ENCODE peak calls at places on chromosomes 7 and 10, in nine cellular contexts. One of them, this sample, is unnamed.

GRCh38 chr7:100222445-100223132 is 2.8 kb downstream of the PVRIG start:
- DNase-seq in CD8-positive, alpha-beta T cell: no peak
- DNase-seq in astrocyte: no peak
- DNase-seq in small intestine: no peak
- DNase-seq in lower lobe of right lung: no peak
- DNase-seq in HCT116: no peak
- DNase-seq in CD4-positive, CD25-positive, alpha-beta regulatory T cell: no peak
- DNase-seq in heart right ventricle: no peak
- DNase-seq in colonic mucosa: no peak
- DNase-seq in this sample: no peak

GRCh38 chr10:22821501-22821900 is 106.4 kb upstream of the ARMC3 start:
- DNase-seq in HCT116: no peak
- DNase-seq in astrocyte: peak; percentile 93
- DNase-seq in CD4-positive, CD25-positive, alpha-beta regulatory T cell: no peak
- DNase-seq in lower lobe of right lung: no peak
- DNase-seq in colonic mucosa: no peak
- DNase-seq in CD8-positive, alpha-beta T cell: no peak
- DNase-seq in small intestine: no peak
- DNase-seq in heart right ventricle: no peak
- DNase-seq in this sample: no peak

GRCh38 chr7:154592392-154592791 is 410.5 kb downstream of the PAXIP1 start:
- DNase-seq in colonic mucosa: no peak
- DNase-seq in CD4-positive, CD25-positive, alpha-beta regulatory T cell: no peak
- DNase-seq in heart right ventricle: no peak
- DNase-seq in astrocyte: no peak
- DNase-seq in HCT116: no peak
- DNase-seq in CD8-positive, alpha-beta T cell: no peak
- DNase-seq in small intestine: no peak
- DNase-seq in lower lobe of right lung: no peak
- DNase-seq in this sample: no peak

GRCh38 chr10:71845410-71846406 is 5.3 kb downstream of the PSAP start:
- DNase-seq in CD4-positive, CD25-positive, alpha-beta regulatory T cell: no peak
- DNase-seq in CD8-positive, alpha-beta T cell: no peak
- DNase-seq in HCT116: no peak
- DNase-seq in astrocyte: no peak
- DNase-seq in small intestine: no peak
- DNase-seq in lower lobe of right lung: no peak
- DNase-seq in colonic mucosa: no peak
- DNase-seq in heart right ventricle: no peak
- DNase-seq in this sample: no peak

GRCh38 chr7:123864012-123864411 is 19.0 kb downstream of the HYAL4 start:
- DNase-seq in lower lobe of right lung: no peak
- DNase-seq in small intestine: peak; percentile 7
- DNase-seq in HCT116: no peak
- DNase-seq in CD8-positive, alpha-beta T cell: no peak
- DNase-seq in astrocyte: no peak
- DNase-seq in CD4-positive, CD25-positive, alpha-beta regulatory T cell: no peak
- DNase-seq in colonic mucosa: no peak
- DNase-seq in heart right ventricle: no peak
- DNase-seq in this sample: no peak

GRCh38 chr10:114548662-114549061 is 109.4 kb downstream of the ABLIM1 start:
- DNase-seq in astrocyte: peak; percentile 26
- DNase-seq in CD8-positive, alpha-beta T cell: no peak
- DNase-seq in colonic mucosa: peak; percentile 64
- DNase-seq in lower lobe of right lung: no peak
- DNase-seq in HCT116: peak; percentile 56
- DNase-seq in small intestine: peak; percentile 60
- DNase-seq in CD4-positive, CD25-positive, alpha-beta regulatory T cell: no peak
- DNase-seq in heart right ventricle: no peak
- DNase-seq in this sample: no peak

GRCh38 chr7:134891262-134892001 is 94.9 kb upstream of the AGBL3 start:
- DNase-seq in colonic mucosa: peak; percentile 45
- DNase-seq in heart right ventricle: peak; percentile 74
- DNase-seq in astrocyte: peak; percentile 96
- DNase-seq in small intestine: no peak
- DNase-seq in CD4-positive, CD25-positive, alpha-beta regulatory T cell: no peak
- DNase-seq in HCT116: peak; percentile 94
- DNase-seq in CD8-positive, alpha-beta T cell: no peak
- DNase-seq in lower lobe of right lung: peak; percentile 53
- DNase-seq in this sample: peak; percentile 95

GRCh38 chr7:43362652-43363428 is 220.1 kb upstream of the STK17A start:
- DNase-seq in small intestine: no peak
- DNase-seq in CD8-positive, alpha-beta T cell: no peak
- DNase-seq in HCT116: no peak
- DNase-seq in astrocyte: no peak
- DNase-seq in colonic mucosa: no peak
- DNase-seq in lower lobe of right lung: no peak
- DNase-seq in CD4-positive, CD25-positive, alpha-beta regulatory T cell: no peak
- DNase-seq in heart right ventricle: peak; percentile 21
- DNase-seq in this sample: no peak

GRCh38 chr10:46077616-46078268 is 31.7 kb upstream of the MSMB start:
- DNase-seq in CD8-positive, alpha-beta T cell: no peak
- DNase-seq in small intestine: no peak
- DNase-seq in lower lobe of right lung: no peak
- DNase-seq in CD4-positive, CD25-positive, alpha-beta regulatory T cell: no peak
- DNase-seq in HCT116: no peak
- DNase-seq in heart right ventricle: no peak
- DNase-seq in colonic mucosa: no peak
- DNase-seq in astrocyte: no peak
- DNase-seq in this sample: no peak

GRCh38 chr7:106602062-106602461 is 58.9 kb downstream of the CCDC71L start:
- DNase-seq in CD4-positive, CD25-positive, alpha-beta regulatory T cell: no peak
- DNase-seq in colonic mucosa: no peak
- DNase-seq in heart right ventricle: no peak
- DNase-seq in astrocyte: no peak
- DNase-seq in small intestine: no peak
- DNase-seq in CD8-positive, alpha-beta T cell: no peak
- DNase-seq in HCT116: no peak
- DNase-seq in lower lobe of right lung: no peak
- DNase-seq in this sample: no peak

GRCh38 chr10:116849271-116850057 is at the start of gene ENO4:
- DNase-seq in small intestine: peak; percentile 76
- DNase-seq in HCT116: peak; percentile 90
- DNase-seq in CD4-positive, CD25-positive, alpha-beta regulatory T cell: peak; percentile 47
- DNase-seq in CD8-positive, alpha-beta T cell: no peak
- DNase-seq in lower lobe of right lung: peak; percentile 88
- DNase-seq in colonic mucosa: peak; percentile 80
- DNase-seq in heart right ventricle: peak; percentile 68
- DNase-seq in astrocyte: peak; percentile 76
- DNase-seq in this sample: no peak

DNA sequence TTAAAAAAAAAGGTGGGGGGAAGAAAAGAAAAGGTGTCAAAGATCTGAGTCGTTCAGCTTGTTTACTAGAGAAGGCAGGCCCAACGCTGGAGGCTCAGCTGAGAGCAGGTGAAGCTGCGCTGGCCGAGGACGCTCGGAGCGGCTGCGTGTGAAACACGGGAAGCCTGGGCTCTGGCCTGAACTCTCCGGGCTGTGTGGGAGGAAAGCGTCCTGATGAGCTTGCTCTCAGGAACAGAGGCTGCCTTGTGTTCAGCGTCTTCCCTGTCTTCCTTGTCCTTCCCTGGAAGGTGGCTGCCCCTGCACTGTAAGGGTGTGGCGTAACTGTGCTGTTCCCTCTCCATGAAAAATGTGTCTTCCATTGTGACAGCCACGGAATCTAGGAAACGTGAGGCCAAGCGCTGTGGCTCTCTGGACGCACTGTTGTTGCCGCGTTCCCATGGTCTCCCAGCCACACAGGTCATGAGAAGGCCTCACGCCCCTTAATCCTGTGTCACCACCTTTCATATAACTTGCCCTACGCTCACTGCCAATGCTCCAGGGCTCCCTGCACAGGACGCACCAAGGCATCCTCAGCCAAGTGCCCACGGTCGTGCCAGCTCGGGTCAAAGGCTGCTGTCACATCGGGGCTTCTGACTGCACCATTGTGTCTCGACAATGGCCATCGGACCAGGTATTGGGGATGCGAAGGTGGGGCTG is 15.8 kb downstream of the IL15RA start:
- DNase-seq in heart right ventricle: no peak
- DNase-seq in colonic mucosa: no peak
- DNase-seq in HCT116: no peak
- DNase-seq in CD4-positive, CD25-positive, alpha-beta regulatory T cell: no peak
- DNase-seq in lower lobe of right lung: peak; percentile 28
- DNase-seq in small intestine: no peak
- DNase-seq in astrocyte: no peak
- DNase-seq in CD8-positive, alpha-beta T cell: no peak
- DNase-seq in this sample: no peak
- H3K27ac ChIP-seq in heart right ventricle: no peak overlapping the region
- H3K27ac ChIP-seq in colonic mucosa: no peak overlapping the region
- H3K27ac ChIP-seq in HCT116: no peak overlapping the region
- H3K27ac ChIP-seq in CD4-positive, CD25-positive, alpha-beta regulatory T cell: no peak overlapping the region
- H3K27ac ChIP-seq in lower lobe of right lung: no peak overlapping the region
- H3K27ac ChIP-seq in small intestine: no peak overlapping the region
- H3K27ac ChIP-seq in astrocyte: no peak overlapping the region
- H3K27ac ChIP-seq in CD8-positive, alpha-beta T cell: no peak overlapping the region
- H3K27ac ChIP-seq in this sample: no peak overlapping the region

GRCh38 chr10:92690211-92691041 is 671 bp downstream of the HHEX start:
- DNase-seq in colonic mucosa: peak; percentile 51
- DNase-seq in HCT116: peak; percentile 21
- DNase-seq in astrocyte: peak; percentile 57
- DNase-seq in CD4-positive, CD25-positive, alpha-beta regulatory T cell: peak; percentile 32
- DNase-seq in small intestine: no peak
- DNase-seq in CD8-positive, alpha-beta T cell: peak; percentile 65
- DNase-seq in heart right ventricle: peak; percentile 68
- DNase-seq in lower lobe of right lung: peak; percentile 84
- DNase-seq in this sample: no peak

GRCh38 chr10:92691042-92691590 is 1.4 kb downstream of the HHEX start:
- DNase-seq in small intestine: no peak
- DNase-seq in colonic mucosa: no peak
- DNase-seq in astrocyte: no peak
- DNase-seq in CD8-positive, alpha-beta T cell: no peak
- DNase-seq in heart right ventricle: peak; percentile 30
- DNase-seq in lower lobe of right lung: peak; percentile 60
- DNase-seq in HCT116: no peak
- DNase-seq in CD4-positive, CD25-positive, alpha-beta regulatory T cell: no peak
- DNase-seq in this sample: no peak

GRCh38 chr10:92688573-92688926 is 1.2 kb upstream of the HHEX start:
- DNase-seq in astrocyte: no peak
- DNase-seq in colonic mucosa: no peak
- DNase-seq in CD8-positive, alpha-beta T cell: no peak
- DNase-seq in heart right ventricle: no peak
- DNase-seq in HCT116: no peak
- DNase-seq in small intestine: no peak
- DNase-seq in lower lobe of right lung: no peak
- DNase-seq in CD4-positive, CD25-positive, alpha-beta regulatory T cell: no peak
- DNase-seq in this sample: no peak

GRCh38 chr10:92689663-92690210 is at the start of gene HHEX:
- DNase-seq in HCT116: peak; percentile 37
- DNase-seq in heart right ventricle: peak; percentile 66
- DNase-seq in CD4-positive, CD25-positive, alpha-beta regulatory T cell: no peak
- DNase-seq in lower lobe of right lung: peak; percentile 84
- DNase-seq in CD8-positive, alpha-beta T cell: peak; percentile 28
- DNase-seq in astrocyte: peak; percentile 58
- DNase-seq in small intestine: peak; percentile 42
- DNase-seq in colonic mucosa: peak; percentile 65
- DNase-seq in this sample: no peak

DNA sequence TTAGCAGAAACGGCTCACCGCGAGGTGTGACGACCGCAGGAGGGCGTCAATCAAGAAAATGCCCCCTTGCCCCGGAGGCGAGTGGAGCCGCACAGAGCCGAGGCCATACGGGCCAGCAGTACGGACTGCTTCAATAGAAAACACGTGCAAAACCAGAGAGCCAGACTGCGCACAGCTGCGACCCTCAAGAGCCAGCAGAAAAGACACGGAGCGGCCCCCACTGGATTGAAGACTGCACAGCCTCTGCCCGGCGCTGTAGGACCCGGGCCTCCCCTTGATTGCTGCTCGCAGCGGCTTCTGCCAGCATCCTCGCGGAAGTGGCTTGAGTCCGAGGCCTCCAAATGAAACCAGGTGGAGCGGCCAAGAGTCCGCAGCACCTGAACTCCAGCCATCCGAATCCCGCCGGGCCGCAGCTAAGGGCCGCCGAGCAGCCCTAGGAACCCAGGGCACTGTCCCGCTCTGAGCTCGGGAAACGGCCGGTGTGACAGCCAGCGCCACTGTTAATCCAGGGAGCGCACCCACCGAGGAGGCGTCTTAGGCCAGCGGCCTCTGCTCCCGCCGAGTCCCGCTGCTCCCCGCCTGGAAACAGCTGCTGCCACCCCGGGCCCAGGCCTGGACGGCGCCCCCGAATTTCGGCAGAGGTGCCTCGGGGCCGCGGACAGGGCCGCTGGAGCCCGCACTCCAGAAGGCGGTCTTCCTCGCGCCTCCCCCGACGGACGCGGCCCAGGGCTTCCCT is 660 bp upstream of the HHEX start:
- DNase-seq in small intestine: no peak
- DNase-seq in lower lobe of right lung: no peak
- DNase-seq in HCT116: no peak
- DNase-seq in colonic mucosa: peak; percentile 31
- DNase-seq in astrocyte: peak; percentile 36
- DNase-seq in heart right ventricle: peak; percentile 33
- DNase-seq in CD4-positive, CD25-positive, alpha-beta regulatory T cell: peak; percentile 24
- DNase-seq in CD8-positive, alpha-beta T cell: peak; percentile 17
- DNase-seq in this sample: no peak
- H3K27me3 ChIP-seq in small intestine: peaks cover 9% of the 10 kb centered on the region
- H3K27me3 ChIP-seq in lower lobe of right lung: peaks cover 5% of the 10 kb centered on the region
- H3K27me3 ChIP-seq in HCT116: no peaks in the 10 kb centered on the region
- H3K27me3 ChIP-seq in colonic mucosa: peaks cover 6% of the 10 kb centered on the region
- H3K27me3 ChIP-seq in astrocyte: peaks cover 34% of the 10 kb centered on the region
- H3K27me3 ChIP-seq in heart right ventricle: no peaks in the 10 kb centered on the region
- H3K27me3 ChIP-seq in CD4-positive, CD25-positive, alpha-beta regulatory T cell: peaks cover 52% of the 10 kb centered on the region
- H3K27me3 ChIP-seq in CD8-positive, alpha-beta T cell: peaks cover 25% of the 10 kb centered on the region
- H3K27me3 ChIP-seq in this sample: peaks cover 6% of the 10 kb centered on the region

GRCh38 chr7:22351329-22351692 is 5.6 kb downstream of the RAPGEF5 start:
- DNase-seq in CD4-positive, CD25-positive, alpha-beta regulatory T cell: no peak
- DNase-seq in colonic mucosa: no peak
- DNase-seq in CD8-positive, alpha-beta T cell: no peak
- DNase-seq in HCT116: no peak
- DNase-seq in small intestine: peak; percentile 89
- DNase-seq in heart right ventricle: no peak
- DNase-seq in astrocyte: no peak
- DNase-seq in lower lobe of right lung: no peak
- DNase-seq in this sample: no peak
- H3K27ac ChIP-seq in CD4-positive, CD25-positive, alpha-beta regulatory T cell: no peak overlapping the region
- H3K27ac ChIP-seq in colonic mucosa: peak overlapping the region; percentile 61
- H3K27ac ChIP-seq in CD8-positive, alpha-beta T cell: no peak overlapping the region
- H3K27ac ChIP-seq in HCT116: peak overlapping the region; percentile 39
- H3K27ac ChIP-seq in small intestine: no peak overlapping the region
- H3K27ac ChIP-seq in heart right ventricle: no peak overlapping the region
- H3K27ac ChIP-seq in astrocyte: no peak overlapping the region
- H3K27ac ChIP-seq in lower lobe of right lung: no peak overlapping the region
- H3K27ac ChIP-seq in this sample: no peak overlapping the region

DNA sequence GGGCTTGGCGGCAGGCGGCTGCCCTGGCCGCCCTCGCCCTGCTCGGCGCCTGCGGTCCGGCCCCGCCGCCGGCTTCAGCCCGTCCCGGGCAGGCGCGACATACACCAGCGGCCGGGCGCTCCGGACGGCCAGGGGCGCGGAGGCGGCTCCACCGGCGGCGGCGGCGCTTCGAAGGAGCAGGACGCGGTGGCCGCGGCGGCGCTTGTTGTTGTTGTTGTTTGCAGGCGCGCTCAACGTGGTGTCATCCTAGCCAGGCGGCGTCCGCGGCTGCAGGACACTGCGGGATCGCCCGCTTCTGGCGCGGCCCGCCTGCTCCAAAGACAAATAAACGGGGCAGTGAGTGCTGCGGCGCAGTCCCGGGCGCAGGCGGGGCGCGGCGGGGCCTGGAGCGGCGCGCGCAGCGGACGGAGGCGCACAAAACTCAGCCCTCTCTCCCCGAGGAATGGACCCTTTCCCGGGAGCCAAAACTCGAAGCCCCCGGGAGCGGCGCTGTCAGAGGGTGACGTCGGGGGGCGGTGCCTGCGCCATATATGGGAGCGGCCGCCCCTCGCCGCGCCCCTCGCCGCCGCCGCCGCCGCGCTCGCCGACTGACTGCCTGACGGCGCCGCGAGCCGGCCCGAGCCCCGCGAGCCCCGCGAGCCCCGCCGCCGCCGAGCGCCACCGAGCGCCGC is at the start of gene EBF3:
- DNase-seq in colonic mucosa: peak; percentile 55
- DNase-seq in heart right ventricle: peak; percentile 91
- DNase-seq in small intestine: peak; percentile 9
- DNase-seq in HCT116: no peak
- DNase-seq in lower lobe of right lung: peak; percentile 54
- DNase-seq in CD4-positive, CD25-positive, alpha-beta regulatory T cell: peak; percentile 49
- DNase-seq in astrocyte: no peak
- DNase-seq in CD8-positive, alpha-beta T cell: peak; percentile 40
- DNase-seq in this sample: peak; percentile 61
- H3K27me3 ChIP-seq in colonic mucosa: peaks cover 96% of the 10 kb centered on the region
- H3K27me3 ChIP-seq in heart right ventricle: peaks cover 11% of the 10 kb centered on the region
- H3K27me3 ChIP-seq in small intestine: peaks cover 34% of the 10 kb centered on the region
- H3K27me3 ChIP-seq in HCT116: no peaks in the 10 kb centered on the region
- H3K27me3 ChIP-seq in lower lobe of right lung: peaks cover 97% of the 10 kb centered on the region
- H3K27me3 ChIP-seq in CD4-positive, CD25-positive, alpha-beta regulatory T cell: peaks cover 26% of the 10 kb centered on the region
- H3K27me3 ChIP-seq in astrocyte: peaks cover 82% of the 10 kb centered on the region
- H3K27me3 ChIP-seq in CD8-positive, alpha-beta T cell: peaks cover 69% of the 10 kb centered on the region
- H3K27me3 ChIP-seq in this sample: peaks cover 27% of the 10 kb centered on the region